ENCODE peak calls at places on chromosomes 1 and 21, in seven cellular contexts. X is cardiac muscle cell, U is AG04450, Q is transverse colon, N is kidney, Z is HFF-Myc, G is left lung. I is an unnamed sample.

GRCh38 chr1:33259879-33260278 is 3.6 kb downstream of the ZNF362 start:
- DNase-seq in Q (no peak), N (no peak), U (no peak), X (no peak), G (no peak), Z (no peak), I (no peak)

GRCh38 chr1:52702886-52703787 is 5.0 kb upstream of the COA7 start:
- DNase-seq in Z (no peak), X (peak), U (no peak), N (peak), Q (peak), G (peak), I (peak)

GRCh38 chr1:35577071-35577998 is 4.2 kb downstream of the TFAP2E start:
- DNase-seq in G (no peak), Z (no peak), U (no peak), N (peak), Q (peak), X (no peak), I (no peak)

GRCh38 chr1:63014267-63014666 is 230.3 kb downstream of the ATG4C start:
- DNase-seq in G (no peak), N (no peak), Z (no peak), U (no peak), X (no peak), Q (no peak), I (no peak)

GRCh38 chr1:102174259-102174863 is 177.6 kb upstream of the OLFM3 start:
- DNase-seq in G (no peak), X (no peak), Z (no peak), Q (peak), U (no peak), N (no peak), I (no peak)

GRCh38 chr1:243712890-243713425 is 137.1 kb downstream of the AKT3 start:
- DNase-seq in U (no peak), X (peak), N (no peak), Z (no peak), Q (no peak), G (no peak), I (no peak)

GRCh38 chr1:190699165-190699564 is 221.5 kb upstream of the BRINP3 start:
- DNase-seq in U (no peak), G (no peak), Z (no peak), N (no peak), X (no peak), Q (no peak), I (no peak)

GRCh38 chr1:115654663-115655306 is 13.0 kb downstream of the VANGL1 start:
- DNase-seq in Q (no peak), X (peak), U (no peak), N (no peak), Z (no peak), G (no peak), I (no peak)

GRCh38 chr1:6495041-6495441 is 3.6 kb upstream of the PLEKHG5 start:
- DNase-seq in X (no peak), U (no peak), Q (no peak), G (no peak), Z (no peak), N (peak), I (no peak)

GRCh38 chr21:29914326-29914725 is 25.5 kb downstream of the GRIK1 start:
- DNase-seq in U (no peak), X (no peak), Q (no peak), N (no peak), Z (no peak), G (no peak), I (no peak)

GRCh38 chr1:23198373-23198772 is 18.9 kb downstream of the HTR1D start:
- DNase-seq in Q (no peak), G (no peak), N (no peak), Z (peak), X (peak), U (peak), I (peak)

GRCh38 chr1:247576514-247576913 is 11.6 kb upstream of the OR2G2 start:
- DNase-seq in Z (no peak), G (no peak), N (no peak), Q (no peak), U (no peak), X (no peak), I (no peak)

GRCh38 chr1:17244826-17245740 is 3.8 kb upstream of the PADI3 start:
- DNase-seq in N (no peak), U (no peak), Q (no peak), G (no peak), X (no peak), Z (no peak), I (no peak)

GRCh38 chr1:31576201-31576669 is at the start of gene TINAGL1:
- DNase-seq in U (no peak), Z (no peak), G (peak), Q (peak), N (peak), X (no peak), I (no peak)

GRCh38 chr1:239633432-239633831 is 247.1 kb downstream of the CHRM3 start:
- DNase-seq in Z (no peak), N (no peak), Q (no peak), G (no peak), X (no peak), U (no peak), I (no peak)
- H3K4me3 ChIP-seq in Z (no peak), N (no peak), Q (no peak), G (no peak), X (no peak), U (no peak), I (no peak)

GRCh38 chr1:40197656-40198055 is 36.5 kb downstream of the RLF start:
- DNase-seq in X (no peak), U (no peak), N (no peak), Z (no peak), G (no peak), Q (no peak), I (no peak)
- TF ChIP-seq CTCF in X (peak), U (peak), N (no peak), Z (no peak), G (no peak), Q (no peak), I (peak)

GRCh38 chr1:64505944-64506658 is 36.2 kb downstream of the CACHD1 start:
- DNase-seq in N (no peak), X (no peak), U (no peak), Z (no peak), Q (peak), G (peak), I (no peak)

GRCh38 chr1:64507897-64508296 is 38.0 kb downstream of the CACHD1 start:
- DNase-seq in N (no peak), Q (no peak), U (no peak), Z (no peak), G (no peak), X (no peak), I (no peak)

GRCh38 chr1:64502924-64503323 is 33.0 kb downstream of the CACHD1 start:
- DNase-seq in U (no peak), Z (no peak), G (no peak), Q (no peak), N (no peak), X (peak), I (no peak)

GRCh38 chr1:64508521-64509096 is 38.7 kb downstream of the CACHD1 start:
- DNase-seq in G (no peak), N (no peak), X (no peak), Z (no peak), Q (no peak), U (no peak), I (no peak)

GRCh38 chr1:64505232-64505943 is 35.5 kb downstream of the CACHD1 start:
- DNase-seq in Q (peak), G (peak), N (peak), U (no peak), X (no peak), Z (no peak), I (no peak)
- H3K4me3 ChIP-seq in Q (peak), G (peak), N (peak), U (peak), X (peak), Z (peak), I (peak)

GRCh38 chr1:3482590-3482899 is 28.1 kb downstream of the ARHGEF16 start:
- DNase-seq in Q (no peak), G (no peak), X (no peak), Z (no peak), N (no peak), U (no peak), I (no peak)
- TF ChIP-seq CTCF in Q (peak), G (no peak), X (no peak), Z (peak), N (no peak), U (peak), I (peak)

GRCh38 chr1:193185206-193185605 is 1.2 kb downstream of the B3GALT2 start:
- DNase-seq in N (no peak), Q (no peak), U (no peak), G (no peak), Z (no peak), X (no peak), I (no peak)
- H3K4me3 ChIP-seq in N (no peak), Q (no peak), U (peak), G (no peak), Z (no peak), X (peak), I (no peak)

GRCh38 chr1:155171836-155172731 is 1.0 kb downstream of the KRTCAP2 start:
- DNase-seq in N (no peak), Z (no peak), X (no peak), Q (no peak), G (no peak), U (no peak), I (no peak)

GRCh38 chr1:155172732-155173477 is at the start of gene KRTCAP2:
- DNase-seq in Z (peak), N (peak), Q (peak), U (peak), X (peak), G (peak), I (peak)

GRCh38 chr1:155174334-155175280 is 958 bp downstream of the TRIM46 start:
- DNase-seq in N (peak), G (peak), Q (peak), Z (no peak), X (peak), U (no peak), I (no peak)

GRCh38 chr1:155175281-155175926 is 1.8 kb downstream of the TRIM46 start:
- DNase-seq in Q (peak), N (peak), X (no peak), U (no peak), G (peak), Z (no peak), I (no peak)

GRCh38 chr1:155173478-155174333 is at the start of gene TRIM46:
- DNase-seq in X (peak), G (peak), Q (peak), Z (no peak), N (peak), U (no peak), I (no peak)
- TF ChIP-seq CTCF in X (no peak), G (no peak), Q (no peak), Z (no peak), N (no peak), U (no peak), I (no peak)

GRCh38 chr1:44842763-44843655 is at the start of gene PTCH2:
- DNase-seq in Z (peak), Q (peak), X (peak), U (peak), G (peak), N (peak), I (no peak)

GRCh38 chr1:44847786-44848185 is 4.7 kb upstream of the PTCH2 start:
- DNase-seq in Q (no peak), N (no peak), G (no peak), Z (no peak), X (no peak), U (no peak), I (no peak)

GRCh38 chr1:44839561-44839960 is 3.5 kb downstream of the PTCH2 start:
- DNase-seq in N (no peak), X (no peak), U (no peak), Z (no peak), Q (no peak), G (no peak), I (no peak)

DNA sequence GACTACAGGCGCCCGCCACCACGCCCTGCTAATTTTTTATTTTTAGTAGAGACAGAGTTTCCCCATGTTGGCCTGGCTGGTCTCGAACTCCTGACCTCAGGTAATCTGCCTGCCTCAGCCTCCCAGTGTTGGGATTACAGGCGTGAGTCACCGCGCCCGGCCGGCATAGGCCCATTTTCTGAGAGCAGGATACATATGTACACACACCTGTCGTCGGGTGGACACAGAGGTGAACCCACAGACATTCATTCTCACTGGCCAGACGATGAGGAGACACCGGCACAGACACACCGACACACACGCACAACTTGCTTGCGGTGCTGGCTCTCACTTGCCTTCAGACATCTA is 664 bp downstream of the PTCH2 start:
- DNase-seq in N (no peak), X (no peak), G (no peak), Q (no peak), U (no peak), Z (no peak), I (no peak)
- H3K4me3 ChIP-seq in N (peak), X (peak), G (peak), Q (peak), U (peak), Z (peak), I (peak)

GRCh38 chr1:18324246-18324645 is 156.5 kb upstream of the KLHDC7A start:
- DNase-seq in U (no peak), G (no peak), Q (no peak), N (no peak), Z (no peak), X (no peak), I (no peak)

GRCh38 chr1:18325151-18325550 is 155.6 kb upstream of the KLHDC7A start:
- DNase-seq in X (no peak), U (no peak), N (no peak), Q (no peak), G (no peak), Z (no peak), I (no peak)

GRCh38 chr1:18320051-18320450 is 160.7 kb upstream of the KLHDC7A start:
- DNase-seq in G (no peak), U (no peak), X (no peak), N (no peak), Q (no peak), Z (no peak), I (no peak)

GRCh38 chr1:18323259-18323658 is 157.5 kb upstream of the KLHDC7A start:
- DNase-seq in Q (no peak), X (no peak), N (no peak), G (no peak), Z (no peak), U (no peak), I (no peak)

GRCh38 chr1:18322353-18323032 is 158.2 kb upstream of the KLHDC7A start:
- DNase-seq in U (no peak), Z (no peak), X (no peak), Q (no peak), G (no peak), N (no peak), I (no peak)
- TF ChIP-seq CTCF in U (no peak), Z (no peak), X (no peak), Q (no peak), G (no peak), N (no peak), I (no peak)

DNA sequence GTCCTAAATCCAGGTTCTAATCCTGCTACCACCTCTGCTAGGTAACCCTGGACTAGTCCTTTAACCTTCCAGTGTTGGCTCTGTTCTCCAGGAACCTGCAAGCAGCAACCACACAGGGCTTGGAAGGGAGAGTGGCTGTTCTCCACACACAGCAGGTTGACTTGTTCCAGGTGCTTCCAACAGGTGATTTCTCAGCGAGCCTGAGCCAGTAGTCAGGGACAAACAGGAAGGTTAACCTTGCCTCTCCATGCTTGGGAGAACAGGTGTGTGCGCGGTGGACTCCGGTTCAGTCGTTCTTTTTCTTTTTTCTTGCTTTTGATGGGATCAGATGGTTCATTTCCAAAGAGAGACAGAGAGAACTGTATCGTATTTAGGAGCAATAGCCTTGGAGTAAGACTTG is 808 bp upstream of the CACHD1 start:
- DNase-seq in Z (no peak), X (no peak), G (no peak), N (no peak), U (no peak), Q (no peak), I (no peak)
- H3K4me3 ChIP-seq in Z (peak), X (peak), G (no peak), N (peak), U (no peak), Q (no peak), I (peak)